ENCODE peak calls at places on chromosomes 6 and 20, in eight cellular contexts. One of them, this sample, is unnamed.

GRCh38 chr6:137512768-137513605 is 18.8 kb upstream of the OLIG3 start:
- DNase-seq in colonic mucosa: no peak
- DNase-seq in KBM-7: no peak
- DNase-seq in amygdala: no peak
- DNase-seq in NCI-H187: no peak
- DNase-seq in frontal cortex: no peak
- DNase-seq in SW 1271: no peak
- DNase-seq in PC-9: no peak
- DNase-seq in this sample: no peak

GRCh38 chr6:5287205-5287965 is 26.1 kb downstream of the FARS2 start:
- DNase-seq in colonic mucosa: no peak
- DNase-seq in KBM-7: no peak
- DNase-seq in amygdala: no peak
- DNase-seq in NCI-H187: no peak
- DNase-seq in frontal cortex: peak; percentile 28
- DNase-seq in SW 1271: no peak
- DNase-seq in PC-9: no peak
- DNase-seq in this sample: peak; percentile 42

GRCh38 chr6:141354191-141354950 is 778.4 kb upstream of the GJE1 start:
- DNase-seq in colonic mucosa: no peak
- DNase-seq in KBM-7: no peak
- DNase-seq in amygdala: no peak
- DNase-seq in NCI-H187: no peak
- DNase-seq in frontal cortex: no peak
- DNase-seq in SW 1271: no peak
- DNase-seq in PC-9: no peak
- DNase-seq in this sample: no peak

GRCh38 chr6:123805921-123806320 is 2.3 kb downstream of the NKAIN2 start:
- DNase-seq in colonic mucosa: no peak
- DNase-seq in KBM-7: no peak
- DNase-seq in amygdala: no peak
- DNase-seq in NCI-H187: no peak
- DNase-seq in frontal cortex: no peak
- DNase-seq in SW 1271: no peak
- DNase-seq in PC-9: no peak
- DNase-seq in this sample: no peak

GRCh38 chr6:75213732-75214131 is 7.9 kb upstream of the COL12A1 start:
- DNase-seq in colonic mucosa: no peak
- DNase-seq in KBM-7: no peak
- DNase-seq in amygdala: no peak
- DNase-seq in NCI-H187: no peak
- DNase-seq in frontal cortex: no peak
- DNase-seq in SW 1271: no peak
- DNase-seq in PC-9: no peak
- DNase-seq in this sample: no peak

GRCh38 chr6:140572129-140572528 is 1197.7 kb upstream of the CITED2 start:
- DNase-seq in colonic mucosa: no peak
- DNase-seq in KBM-7: peak; percentile 90
- DNase-seq in amygdala: no peak
- DNase-seq in NCI-H187: no peak
- DNase-seq in frontal cortex: no peak
- DNase-seq in SW 1271: no peak
- DNase-seq in PC-9: no peak
- DNase-seq in this sample: peak; percentile 92

GRCh38 chr6:32074996-32075532 is 34.1 kb downstream of the TNXB start:
- DNase-seq in colonic mucosa: no peak
- DNase-seq in KBM-7: no peak
- DNase-seq in amygdala: no peak
- DNase-seq in NCI-H187: no peak
- DNase-seq in frontal cortex: no peak
- DNase-seq in SW 1271: no peak
- DNase-seq in PC-9: no peak
- DNase-seq in this sample: peak; percentile 48

GRCh38 chr20:56706867-56707360 is 77.8 kb downstream of the TFAP2C start:
- DNase-seq in colonic mucosa: no peak
- DNase-seq in KBM-7: no peak
- DNase-seq in amygdala: no peak
- DNase-seq in NCI-H187: no peak
- DNase-seq in frontal cortex: no peak
- DNase-seq in SW 1271: no peak
- DNase-seq in PC-9: no peak
- DNase-seq in this sample: no peak

GRCh38 chr6:72720464-72720863 is 98.6 kb downstream of the KCNQ5 start:
- DNase-seq in colonic mucosa: no peak
- DNase-seq in KBM-7: no peak
- DNase-seq in amygdala: no peak
- DNase-seq in NCI-H187: no peak
- DNase-seq in frontal cortex: no peak
- DNase-seq in SW 1271: no peak
- DNase-seq in PC-9: no peak
- DNase-seq in this sample: no peak

GRCh38 chr20:1422756-1423155 is 29.9 kb upstream of the FKBP1A start:
- DNase-seq in colonic mucosa: no peak
- DNase-seq in KBM-7: no peak
- DNase-seq in amygdala: no peak
- DNase-seq in NCI-H187: no peak
- DNase-seq in frontal cortex: no peak
- DNase-seq in SW 1271: no peak
- DNase-seq in PC-9: peak; percentile 70
- DNase-seq in this sample: no peak

GRCh38 chr20:47362361-47363219 is 6.1 kb upstream of the ZMYND8 start:
- DNase-seq in colonic mucosa: no peak
- DNase-seq in KBM-7: peak; percentile 66
- DNase-seq in amygdala: no peak
- DNase-seq in NCI-H187: no peak
- DNase-seq in frontal cortex: no peak
- DNase-seq in SW 1271: no peak
- DNase-seq in PC-9: no peak
- DNase-seq in this sample: no peak

GRCh38 chr20:61752576-61752975 is 313.1 kb downstream of the TAF4 start:
- DNase-seq in colonic mucosa: no peak
- DNase-seq in KBM-7: no peak
- DNase-seq in amygdala: no peak
- DNase-seq in NCI-H187: no peak
- DNase-seq in frontal cortex: no peak
- DNase-seq in SW 1271: no peak
- DNase-seq in PC-9: no peak
- DNase-seq in this sample: no peak

GRCh38 chr6:152112503-152113261 is 305.2 kb downstream of the ESR1 start:
- DNase-seq in colonic mucosa: peak; percentile 48
- DNase-seq in KBM-7: no peak
- DNase-seq in amygdala: peak; percentile 31
- DNase-seq in NCI-H187: no peak
- DNase-seq in frontal cortex: no peak
- DNase-seq in SW 1271: no peak
- DNase-seq in PC-9: no peak
- DNase-seq in this sample: no peak

GRCh38 chr20:42530855-42531674 is 658.6 kb downstream of the PTPRT start:
- DNase-seq in colonic mucosa: no peak
- DNase-seq in KBM-7: peak; percentile 24
- DNase-seq in amygdala: peak; percentile 18
- DNase-seq in NCI-H187: no peak
- DNase-seq in frontal cortex: peak; percentile 24
- DNase-seq in SW 1271: no peak
- DNase-seq in PC-9: no peak
- DNase-seq in this sample: no peak

GRCh38 chr6:33014841-33015634 is 5.6 kb upstream of the HLA-DOA start:
- DNase-seq in colonic mucosa: peak; percentile 68
- DNase-seq in KBM-7: peak; percentile 90
- DNase-seq in amygdala: peak; percentile 59
- DNase-seq in NCI-H187: peak; percentile 20
- DNase-seq in frontal cortex: peak; percentile 71
- DNase-seq in SW 1271: peak; percentile 25
- DNase-seq in PC-9: peak; percentile 52
- DNase-seq in this sample: peak; percentile 34

GRCh38 chr20:13141541-13141940 is 79.5 kb upstream of the ISM1 start:
- DNase-seq in colonic mucosa: no peak
- DNase-seq in KBM-7: no peak
- DNase-seq in amygdala: no peak
- DNase-seq in NCI-H187: no peak
- DNase-seq in frontal cortex: no peak
- DNase-seq in SW 1271: no peak
- DNase-seq in PC-9: no peak
- DNase-seq in this sample: no peak

GRCh38 chr6:123044341-123044860 is 48.4 kb downstream of the CLVS2 start:
- DNase-seq in colonic mucosa: no peak
- DNase-seq in KBM-7: no peak
- DNase-seq in amygdala: no peak
- DNase-seq in NCI-H187: no peak
- DNase-seq in frontal cortex: no peak
- DNase-seq in SW 1271: no peak
- DNase-seq in PC-9: no peak
- DNase-seq in this sample: no peak

GRCh38 chr6:32668226-32668747 is 1.8 kb upstream of the HLA-DQB1 start:
- DNase-seq in colonic mucosa: peak; percentile 45
- DNase-seq in KBM-7: peak; percentile 67
- DNase-seq in amygdala: no peak
- DNase-seq in NCI-H187: no peak
- DNase-seq in frontal cortex: peak; percentile 22
- DNase-seq in SW 1271: no peak
- DNase-seq in PC-9: no peak
- DNase-seq in this sample: no peak

GRCh38 chr6:139597781-139598368 is 223.4 kb upstream of the CITED2 start:
- DNase-seq in colonic mucosa: peak; percentile 90
- DNase-seq in KBM-7: no peak
- DNase-seq in amygdala: no peak
- DNase-seq in NCI-H187: no peak
- DNase-seq in frontal cortex: no peak
- DNase-seq in SW 1271: no peak
- DNase-seq in PC-9: no peak
- DNase-seq in this sample: peak; percentile 99

GRCh38 chr6:108581932-108582500 is 21.3 kb downstream of the FOXO3 start:
- DNase-seq in colonic mucosa: no peak
- DNase-seq in KBM-7: no peak
- DNase-seq in amygdala: no peak
- DNase-seq in NCI-H187: no peak
- DNase-seq in frontal cortex: no peak
- DNase-seq in SW 1271: no peak
- DNase-seq in PC-9: no peak
- DNase-seq in this sample: no peak

GRCh38 chr20:7596541-7596940 is 343.7 kb downstream of the HAO1 start:
- DNase-seq in colonic mucosa: no peak
- DNase-seq in KBM-7: no peak
- DNase-seq in amygdala: no peak
- DNase-seq in NCI-H187: no peak
- DNase-seq in frontal cortex: no peak
- DNase-seq in SW 1271: no peak
- DNase-seq in PC-9: no peak
- DNase-seq in this sample: no peak

GRCh38 chr20:22579711-22580697 is 4.4 kb downstream of the FOXA2 start:
- DNase-seq in colonic mucosa: peak; percentile 67
- DNase-seq in KBM-7: no peak
- DNase-seq in amygdala: no peak
- DNase-seq in NCI-H187: no peak
- DNase-seq in frontal cortex: no peak
- DNase-seq in SW 1271: no peak
- DNase-seq in PC-9: no peak
- DNase-seq in this sample: no peak

GRCh38 chr20:50580842-50581544 is 70.8 kb downstream of the PTPN1 start:
- DNase-seq in colonic mucosa: no peak
- DNase-seq in KBM-7: no peak
- DNase-seq in amygdala: no peak
- DNase-seq in NCI-H187: no peak
- DNase-seq in frontal cortex: no peak
- DNase-seq in SW 1271: no peak
- DNase-seq in PC-9: no peak
- DNase-seq in this sample: no peak

GRCh38 chr6:166565084-166565651 is 21.3 kb downstream of the RAMACL start:
- DNase-seq in colonic mucosa: no peak
- DNase-seq in KBM-7: no peak
- DNase-seq in amygdala: no peak
- DNase-seq in NCI-H187: no peak
- DNase-seq in frontal cortex: no peak
- DNase-seq in SW 1271: no peak
- DNase-seq in PC-9: no peak
- DNase-seq in this sample: no peak

GRCh38 chr6:150631283-150631981 is 31.7 kb downstream of the PLEKHG1 start:
- DNase-seq in colonic mucosa: no peak
- DNase-seq in KBM-7: no peak
- DNase-seq in amygdala: no peak
- DNase-seq in NCI-H187: no peak
- DNase-seq in frontal cortex: no peak
- DNase-seq in SW 1271: no peak
- DNase-seq in PC-9: no peak
- DNase-seq in this sample: no peak

GRCh38 chr6:33428219-33428890 is 8.5 kb downstream of the SYNGAP1 start:
- DNase-seq in colonic mucosa: peak; percentile 47
- DNase-seq in KBM-7: peak; percentile 71
- DNase-seq in amygdala: no peak
- DNase-seq in NCI-H187: no peak
- DNase-seq in frontal cortex: no peak
- DNase-seq in SW 1271: no peak
- DNase-seq in PC-9: no peak
- DNase-seq in this sample: no peak

GRCh38 chr6:54718541-54719023 is 128.0 kb upstream of the FAM83B start:
- DNase-seq in colonic mucosa: peak; percentile 64
- DNase-seq in KBM-7: no peak
- DNase-seq in amygdala: no peak
- DNase-seq in NCI-H187: no peak
- DNase-seq in frontal cortex: no peak
- DNase-seq in SW 1271: no peak
- DNase-seq in PC-9: no peak
- DNase-seq in this sample: no peak

GRCh38 chr6:137738931-137739504 is 128.0 kb upstream of the TNFAIP3 start:
- DNase-seq in colonic mucosa: no peak
- DNase-seq in KBM-7: no peak
- DNase-seq in amygdala: no peak
- DNase-seq in NCI-H187: no peak
- DNase-seq in frontal cortex: no peak
- DNase-seq in SW 1271: no peak
- DNase-seq in PC-9: no peak
- DNase-seq in this sample: no peak

GRCh38 chr6:108589244-108589730 is 28.6 kb downstream of the FOXO3 start:
- DNase-seq in colonic mucosa: peak; percentile 89
- DNase-seq in KBM-7: peak; percentile 48
- DNase-seq in amygdala: peak; percentile 50
- DNase-seq in NCI-H187: no peak
- DNase-seq in frontal cortex: no peak
- DNase-seq in SW 1271: peak; percentile 13
- DNase-seq in PC-9: peak; percentile 90
- DNase-seq in this sample: no peak

GRCh38 chr6:138607478-138608433 is 108.5 kb upstream of the NHSL1 start:
- DNase-seq in colonic mucosa: no peak
- DNase-seq in KBM-7: no peak
- DNase-seq in amygdala: no peak
- DNase-seq in NCI-H187: no peak
- DNase-seq in frontal cortex: no peak
- DNase-seq in SW 1271: no peak
- DNase-seq in PC-9: no peak
- DNase-seq in this sample: no peak

GRCh38 chr6:67496191-67496590 is 1138.9 kb upstream of the ADGRB3 start:
- DNase-seq in colonic mucosa: no peak
- DNase-seq in KBM-7: no peak
- DNase-seq in amygdala: no peak
- DNase-seq in NCI-H187: no peak
- DNase-seq in frontal cortex: no peak
- DNase-seq in SW 1271: no peak
- DNase-seq in PC-9: no peak
- DNase-seq in this sample: no peak

GRCh38 chr6:31402324-31403282 is 792 bp upstream of the MICA start:
- DNase-seq in colonic mucosa: peak; percentile 54
- DNase-seq in KBM-7: peak; percentile 23
- DNase-seq in amygdala: no peak
- DNase-seq in NCI-H187: no peak
- DNase-seq in frontal cortex: no peak
- DNase-seq in SW 1271: no peak
- DNase-seq in PC-9: no peak
- DNase-seq in this sample: no peak

GRCh38 chr6:101386982-101387381 is 6.5 kb upstream of the GRIK2 start:
- DNase-seq in colonic mucosa: no peak
- DNase-seq in KBM-7: no peak
- DNase-seq in amygdala: no peak
- DNase-seq in NCI-H187: no peak
- DNase-seq in frontal cortex: no peak
- DNase-seq in SW 1271: no peak
- DNase-seq in PC-9: no peak
- DNase-seq in this sample: no peak

GRCh38 chr6:143346004-143346403 is 104.5 kb downstream of the ADAT2 start:
- DNase-seq in colonic mucosa: no peak
- DNase-seq in KBM-7: no peak
- DNase-seq in amygdala: no peak
- DNase-seq in NCI-H187: no peak
- DNase-seq in frontal cortex: no peak
- DNase-seq in SW 1271: no peak
- DNase-seq in PC-9: no peak
- DNase-seq in this sample: no peak